ENCODE peak calls at places on chromosomes 6 and 20, in eight cellular contexts. One of them, this sample, is unnamed.

GRCh38 chr6:143973097-143973979 is 34.7 kb downstream of the PLAGL1 start:
- DNase-seq in aorta: no peak
- DNase-seq in progenitor cell of endocrine pancreas: no peak
- DNase-seq in ovary: no peak
- DNase-seq in RKO: no peak
- DNase-seq in stimulated activated CD4-positive, alpha-beta T cell treated with anti-CD3 and anti-CD28 coated beads, Interleukin-4, amount 100 ng/mL, for 48 hours: no peak
- DNase-seq in NCI-H774: no peak
- DNase-seq in Peyer's patch: no peak
- DNase-seq in this sample: no peak

GRCh38 chr6:112218563-112218962 is 35.8 kb downstream of the LAMA4 start:
- DNase-seq in aorta: peak
- DNase-seq in Peyer's patch: no peak
- DNase-seq in ovary: peak
- DNase-seq in NCI-H774: no peak
- DNase-seq in progenitor cell of endocrine pancreas: no peak
- DNase-seq in RKO: no peak
- DNase-seq in stimulated activated CD4-positive, alpha-beta T cell treated with anti-CD3 and anti-CD28 coated beads, Interleukin-4, amount 100 ng/mL, for 48 hours: no peak
- DNase-seq in this sample: no peak

GRCh38 chr6:149453597-149454340 is 31.0 kb downstream of the ZC3H12D start:
- DNase-seq in progenitor cell of endocrine pancreas: no peak
- DNase-seq in aorta: peak
- DNase-seq in RKO: no peak
- DNase-seq in Peyer's patch: no peak
- DNase-seq in stimulated activated CD4-positive, alpha-beta T cell treated with anti-CD3 and anti-CD28 coated beads, Interleukin-4, amount 100 ng/mL, for 48 hours: no peak
- DNase-seq in ovary: no peak
- DNase-seq in NCI-H774: no peak
- DNase-seq in this sample: no peak

GRCh38 chr6:158518196-158519127 is 41.4 kb upstream of the TMEM181 start:
- DNase-seq in RKO: peak
- DNase-seq in aorta: no peak
- DNase-seq in Peyer's patch: peak
- DNase-seq in NCI-H774: peak
- DNase-seq in progenitor cell of endocrine pancreas: no peak
- DNase-seq in ovary: peak
- DNase-seq in stimulated activated CD4-positive, alpha-beta T cell treated with anti-CD3 and anti-CD28 coated beads, Interleukin-4, amount 100 ng/mL, for 48 hours: peak
- DNase-seq in this sample: peak

GRCh38 chr20:2851086-2851485 is 10.5 kb downstream of the VPS16 start:
- DNase-seq in RKO: no peak
- DNase-seq in progenitor cell of endocrine pancreas: no peak
- DNase-seq in aorta: no peak
- DNase-seq in ovary: no peak
- DNase-seq in NCI-H774: no peak
- DNase-seq in Peyer's patch: no peak
- DNase-seq in stimulated activated CD4-positive, alpha-beta T cell treated with anti-CD3 and anti-CD28 coated beads, Interleukin-4, amount 100 ng/mL, for 48 hours: no peak
- DNase-seq in this sample: no peak

GRCh38 chr20:16363832-16364687 is 209.2 kb downstream of the KIF16B start:
- DNase-seq in ovary: no peak
- DNase-seq in RKO: no peak
- DNase-seq in stimulated activated CD4-positive, alpha-beta T cell treated with anti-CD3 and anti-CD28 coated beads, Interleukin-4, amount 100 ng/mL, for 48 hours: no peak
- DNase-seq in aorta: no peak
- DNase-seq in progenitor cell of endocrine pancreas: no peak
- DNase-seq in NCI-H774: no peak
- DNase-seq in Peyer's patch: no peak
- DNase-seq in this sample: no peak

GRCh38 chr6:111758608-111759293 is 114.5 kb downstream of the FYN start:
- DNase-seq in ovary: no peak
- DNase-seq in NCI-H774: no peak
- DNase-seq in progenitor cell of endocrine pancreas: no peak
- DNase-seq in Peyer's patch: no peak
- DNase-seq in RKO: no peak
- DNase-seq in aorta: no peak
- DNase-seq in stimulated activated CD4-positive, alpha-beta T cell treated with anti-CD3 and anti-CD28 coated beads, Interleukin-4, amount 100 ng/mL, for 48 hours: no peak
- DNase-seq in this sample: no peak

GRCh38 chr6:34350100-34350936 is 42.2 kb downstream of the NUDT3 start:
- DNase-seq in Peyer's patch: no peak
- DNase-seq in aorta: no peak
- DNase-seq in RKO: no peak
- DNase-seq in NCI-H774: no peak
- DNase-seq in stimulated activated CD4-positive, alpha-beta T cell treated with anti-CD3 and anti-CD28 coated beads, Interleukin-4, amount 100 ng/mL, for 48 hours: no peak
- DNase-seq in ovary: no peak
- DNase-seq in progenitor cell of endocrine pancreas: no peak
- DNase-seq in this sample: no peak

GRCh38 chr6:17706580-17707370 is at the start of gene NUP153:
- DNase-seq in stimulated activated CD4-positive, alpha-beta T cell treated with anti-CD3 and anti-CD28 coated beads, Interleukin-4, amount 100 ng/mL, for 48 hours: peak
- DNase-seq in Peyer's patch: peak
- DNase-seq in progenitor cell of endocrine pancreas: peak
- DNase-seq in NCI-H774: peak
- DNase-seq in RKO: peak
- DNase-seq in aorta: peak
- DNase-seq in ovary: peak
- DNase-seq in this sample: peak

GRCh38 chr20:46838002-46838401 is 56.6 kb upstream of the EYA2 start:
- DNase-seq in ovary: no peak
- DNase-seq in stimulated activated CD4-positive, alpha-beta T cell treated with anti-CD3 and anti-CD28 coated beads, Interleukin-4, amount 100 ng/mL, for 48 hours: no peak
- DNase-seq in progenitor cell of endocrine pancreas: no peak
- DNase-seq in RKO: no peak
- DNase-seq in Peyer's patch: no peak
- DNase-seq in aorta: no peak
- DNase-seq in NCI-H774: no peak
- DNase-seq in this sample: no peak

GRCh38 chr6:21870071-21870729 is 276.6 kb downstream of the SOX4 start:
- DNase-seq in RKO: no peak
- DNase-seq in Peyer's patch: no peak
- DNase-seq in progenitor cell of endocrine pancreas: no peak
- DNase-seq in aorta: no peak
- DNase-seq in NCI-H774: no peak
- DNase-seq in ovary: no peak
- DNase-seq in stimulated activated CD4-positive, alpha-beta T cell treated with anti-CD3 and anti-CD28 coated beads, Interleukin-4, amount 100 ng/mL, for 48 hours: no peak
- DNase-seq in this sample: no peak

GRCh38 chr20:53805895-53806384 is 212.3 kb upstream of the ZNF217 start:
- DNase-seq in NCI-H774: no peak
- DNase-seq in RKO: peak
- DNase-seq in ovary: no peak
- DNase-seq in stimulated activated CD4-positive, alpha-beta T cell treated with anti-CD3 and anti-CD28 coated beads, Interleukin-4, amount 100 ng/mL, for 48 hours: no peak
- DNase-seq in progenitor cell of endocrine pancreas: no peak
- DNase-seq in aorta: no peak
- DNase-seq in Peyer's patch: no peak
- DNase-seq in this sample: no peak

GRCh38 chr6:7669742-7670141 is 56.2 kb upstream of the BMP6 start:
- DNase-seq in progenitor cell of endocrine pancreas: no peak
- DNase-seq in Peyer's patch: no peak
- DNase-seq in ovary: no peak
- DNase-seq in NCI-H774: no peak
- DNase-seq in stimulated activated CD4-positive, alpha-beta T cell treated with anti-CD3 and anti-CD28 coated beads, Interleukin-4, amount 100 ng/mL, for 48 hours: no peak
- DNase-seq in RKO: no peak
- DNase-seq in aorta: no peak
- DNase-seq in this sample: no peak

GRCh38 chr6:25942561-25943147 is 12.2 kb upstream of the SLC17A2 start:
- DNase-seq in RKO: peak
- DNase-seq in ovary: no peak
- DNase-seq in aorta: no peak
- DNase-seq in stimulated activated CD4-positive, alpha-beta T cell treated with anti-CD3 and anti-CD28 coated beads, Interleukin-4, amount 100 ng/mL, for 48 hours: no peak
- DNase-seq in Peyer's patch: no peak
- DNase-seq in NCI-H774: peak
- DNase-seq in progenitor cell of endocrine pancreas: no peak
- DNase-seq in this sample: peak

GRCh38 chr6:77445214-77445613 is 18.1 kb downstream of the HTR1B start:
- DNase-seq in aorta: no peak
- DNase-seq in ovary: no peak
- DNase-seq in progenitor cell of endocrine pancreas: no peak
- DNase-seq in stimulated activated CD4-positive, alpha-beta T cell treated with anti-CD3 and anti-CD28 coated beads, Interleukin-4, amount 100 ng/mL, for 48 hours: no peak
- DNase-seq in RKO: no peak
- DNase-seq in NCI-H774: no peak
- DNase-seq in Peyer's patch: no peak
- DNase-seq in this sample: no peak

GRCh38 chr20:48463916-48464315 is 363.9 kb downstream of the PREX1 start:
- DNase-seq in NCI-H774: no peak
- DNase-seq in ovary: no peak
- DNase-seq in stimulated activated CD4-positive, alpha-beta T cell treated with anti-CD3 and anti-CD28 coated beads, Interleukin-4, amount 100 ng/mL, for 48 hours: no peak
- DNase-seq in RKO: peak
- DNase-seq in aorta: no peak
- DNase-seq in progenitor cell of endocrine pancreas: no peak
- DNase-seq in Peyer's patch: no peak
- DNase-seq in this sample: no peak

GRCh38 chr6:143806282-143807102 is 36.6 kb upstream of the LTV1 start:
- DNase-seq in progenitor cell of endocrine pancreas: no peak
- DNase-seq in RKO: no peak
- DNase-seq in NCI-H774: no peak
- DNase-seq in stimulated activated CD4-positive, alpha-beta T cell treated with anti-CD3 and anti-CD28 coated beads, Interleukin-4, amount 100 ng/mL, for 48 hours: peak
- DNase-seq in Peyer's patch: no peak
- DNase-seq in ovary: no peak
- DNase-seq in aorta: no peak
- DNase-seq in this sample: no peak

GRCh38 chr6:7727150-7727950 is 1.5 kb downstream of the BMP6 start:
- DNase-seq in NCI-H774: no peak
- DNase-seq in RKO: no peak
- DNase-seq in ovary: peak
- DNase-seq in aorta: peak
- DNase-seq in stimulated activated CD4-positive, alpha-beta T cell treated with anti-CD3 and anti-CD28 coated beads, Interleukin-4, amount 100 ng/mL, for 48 hours: no peak
- DNase-seq in progenitor cell of endocrine pancreas: peak
- DNase-seq in Peyer's patch: no peak
- DNase-seq in this sample: no peak

GRCh38 chr6:12283904-12284303 is 6.3 kb upstream of the EDN1 start:
- DNase-seq in stimulated activated CD4-positive, alpha-beta T cell treated with anti-CD3 and anti-CD28 coated beads, Interleukin-4, amount 100 ng/mL, for 48 hours: no peak
- DNase-seq in NCI-H774: no peak
- DNase-seq in RKO: no peak
- DNase-seq in ovary: no peak
- DNase-seq in aorta: no peak
- DNase-seq in progenitor cell of endocrine pancreas: no peak
- DNase-seq in Peyer's patch: no peak
- DNase-seq in this sample: no peak

GRCh38 chr6:161961796-161962195 is 687.9 kb upstream of the AGPAT4 start:
- DNase-seq in Peyer's patch: no peak
- DNase-seq in RKO: no peak
- DNase-seq in aorta: no peak
- DNase-seq in progenitor cell of endocrine pancreas: no peak
- DNase-seq in ovary: no peak
- DNase-seq in NCI-H774: no peak
- DNase-seq in stimulated activated CD4-positive, alpha-beta T cell treated with anti-CD3 and anti-CD28 coated beads, Interleukin-4, amount 100 ng/mL, for 48 hours: no peak
- DNase-seq in this sample: no peak

GRCh38 chr6:106581468-106581867 is 47.8 kb downstream of the RTN4IP1 start:
- DNase-seq in Peyer's patch: no peak
- DNase-seq in NCI-H774: no peak
- DNase-seq in ovary: no peak
- DNase-seq in progenitor cell of endocrine pancreas: no peak
- DNase-seq in RKO: no peak
- DNase-seq in aorta: no peak
- DNase-seq in stimulated activated CD4-positive, alpha-beta T cell treated with anti-CD3 and anti-CD28 coated beads, Interleukin-4, amount 100 ng/mL, for 48 hours: no peak
- DNase-seq in this sample: no peak

GRCh38 chr6:35475573-35475972 is 7.4 kb downstream of the RPL10A start:
- DNase-seq in aorta: no peak
- DNase-seq in NCI-H774: no peak
- DNase-seq in progenitor cell of endocrine pancreas: no peak
- DNase-seq in Peyer's patch: no peak
- DNase-seq in stimulated activated CD4-positive, alpha-beta T cell treated with anti-CD3 and anti-CD28 coated beads, Interleukin-4, amount 100 ng/mL, for 48 hours: no peak
- DNase-seq in RKO: no peak
- DNase-seq in ovary: no peak
- DNase-seq in this sample: no peak

GRCh38 chr6:163329991-163330390 is 84.5 kb upstream of the QKI start:
- DNase-seq in NCI-H774: no peak
- DNase-seq in ovary: no peak
- DNase-seq in progenitor cell of endocrine pancreas: no peak
- DNase-seq in RKO: no peak
- DNase-seq in aorta: no peak
- DNase-seq in Peyer's patch: no peak
- DNase-seq in stimulated activated CD4-positive, alpha-beta T cell treated with anti-CD3 and anti-CD28 coated beads, Interleukin-4, amount 100 ng/mL, for 48 hours: no peak
- DNase-seq in this sample: no peak

GRCh38 chr6:83884523-83884922 is 25.0 kb downstream of the CYB5R4 start:
- DNase-seq in ovary: no peak
- DNase-seq in NCI-H774: peak
- DNase-seq in stimulated activated CD4-positive, alpha-beta T cell treated with anti-CD3 and anti-CD28 coated beads, Interleukin-4, amount 100 ng/mL, for 48 hours: no peak
- DNase-seq in aorta: no peak
- DNase-seq in RKO: peak
- DNase-seq in progenitor cell of endocrine pancreas: no peak
- DNase-seq in Peyer's patch: no peak
- DNase-seq in this sample: peak

GRCh38 chr6:36757206-36757605 is 59.6 kb downstream of the RAB44 start:
- DNase-seq in ovary: no peak
- DNase-seq in RKO: no peak
- DNase-seq in aorta: no peak
- DNase-seq in NCI-H774: no peak
- DNase-seq in stimulated activated CD4-positive, alpha-beta T cell treated with anti-CD3 and anti-CD28 coated beads, Interleukin-4, amount 100 ng/mL, for 48 hours: no peak
- DNase-seq in progenitor cell of endocrine pancreas: no peak
- DNase-seq in Peyer's patch: peak
- DNase-seq in this sample: no peak

GRCh38 chr6:160795716-160796115 is 93.7 kb downstream of the PLG start:
- DNase-seq in NCI-H774: no peak
- DNase-seq in stimulated activated CD4-positive, alpha-beta T cell treated with anti-CD3 and anti-CD28 coated beads, Interleukin-4, amount 100 ng/mL, for 48 hours: no peak
- DNase-seq in progenitor cell of endocrine pancreas: no peak
- DNase-seq in Peyer's patch: no peak
- DNase-seq in ovary: no peak
- DNase-seq in RKO: peak
- DNase-seq in aorta: no peak
- DNase-seq in this sample: no peak

GRCh38 chr6:112951829-112952228 is 604.7 kb downstream of the RFPL4B start:
- DNase-seq in ovary: no peak
- DNase-seq in Peyer's patch: no peak
- DNase-seq in NCI-H774: peak
- DNase-seq in RKO: no peak
- DNase-seq in progenitor cell of endocrine pancreas: no peak
- DNase-seq in aorta: no peak
- DNase-seq in stimulated activated CD4-positive, alpha-beta T cell treated with anti-CD3 and anti-CD28 coated beads, Interleukin-4, amount 100 ng/mL, for 48 hours: no peak
- DNase-seq in this sample: no peak

GRCh38 chr20:1302578-1303541 is 26.1 kb downstream of the SDCBP2 start:
- DNase-seq in aorta: peak
- DNase-seq in ovary: no peak
- DNase-seq in stimulated activated CD4-positive, alpha-beta T cell treated with anti-CD3 and anti-CD28 coated beads, Interleukin-4, amount 100 ng/mL, for 48 hours: no peak
- DNase-seq in progenitor cell of endocrine pancreas: no peak
- DNase-seq in RKO: peak
- DNase-seq in NCI-H774: no peak
- DNase-seq in Peyer's patch: no peak
- DNase-seq in this sample: no peak

GRCh38 chr6:25971187-25971811 is 8.7 kb downstream of the TRIM38 start:
- DNase-seq in Peyer's patch: no peak
- DNase-seq in aorta: peak
- DNase-seq in stimulated activated CD4-positive, alpha-beta T cell treated with anti-CD3 and anti-CD28 coated beads, Interleukin-4, amount 100 ng/mL, for 48 hours: no peak
- DNase-seq in RKO: peak
- DNase-seq in NCI-H774: no peak
- DNase-seq in ovary: no peak
- DNase-seq in progenitor cell of endocrine pancreas: no peak
- DNase-seq in this sample: no peak

GRCh38 chr6:85143686-85144085 is 306.2 kb upstream of the NT5E start:
- DNase-seq in RKO: no peak
- DNase-seq in progenitor cell of endocrine pancreas: no peak
- DNase-seq in Peyer's patch: no peak
- DNase-seq in NCI-H774: no peak
- DNase-seq in aorta: no peak
- DNase-seq in ovary: no peak
- DNase-seq in stimulated activated CD4-positive, alpha-beta T cell treated with anti-CD3 and anti-CD28 coated beads, Interleukin-4, amount 100 ng/mL, for 48 hours: no peak
- DNase-seq in this sample: no peak

GRCh38 chr20:6533321-6533720 is 234.2 kb upstream of the BMP2 start:
- DNase-seq in Peyer's patch: no peak
- DNase-seq in RKO: no peak
- DNase-seq in NCI-H774: no peak
- DNase-seq in stimulated activated CD4-positive, alpha-beta T cell treated with anti-CD3 and anti-CD28 coated beads, Interleukin-4, amount 100 ng/mL, for 48 hours: no peak
- DNase-seq in ovary: no peak
- DNase-seq in aorta: no peak
- DNase-seq in progenitor cell of endocrine pancreas: no peak
- DNase-seq in this sample: peak

GRCh38 chr6:44470746-44471145 is 83.2 kb downstream of the CDC5L start:
- DNase-seq in RKO: no peak
- DNase-seq in progenitor cell of endocrine pancreas: no peak
- DNase-seq in stimulated activated CD4-positive, alpha-beta T cell treated with anti-CD3 and anti-CD28 coated beads, Interleukin-4, amount 100 ng/mL, for 48 hours: no peak
- DNase-seq in Peyer's patch: no peak
- DNase-seq in NCI-H774: no peak
- DNase-seq in ovary: no peak
- DNase-seq in aorta: no peak
- DNase-seq in this sample: no peak

GRCh38 chr20:51950926-51951325 is 148.6 kb upstream of the SALL4 start:
- DNase-seq in progenitor cell of endocrine pancreas: no peak
- DNase-seq in NCI-H774: no peak
- DNase-seq in RKO: no peak
- DNase-seq in Peyer's patch: no peak
- DNase-seq in ovary: no peak
- DNase-seq in aorta: no peak
- DNase-seq in stimulated activated CD4-positive, alpha-beta T cell treated with anti-CD3 and anti-CD28 coated beads, Interleukin-4, amount 100 ng/mL, for 48 hours: no peak
- DNase-seq in this sample: no peak

GRCh38 chr20:62776692-62777527 is 19.4 kb upstream of the MRGBP start:
- DNase-seq in Peyer's patch: peak
- DNase-seq in RKO: peak
- DNase-seq in ovary: no peak
- DNase-seq in NCI-H774: no peak
- DNase-seq in stimulated activated CD4-positive, alpha-beta T cell treated with anti-CD3 and anti-CD28 coated beads, Interleukin-4, amount 100 ng/mL, for 48 hours: peak
- DNase-seq in progenitor cell of endocrine pancreas: no peak
- DNase-seq in aorta: no peak
- DNase-seq in this sample: peak

This sample was measured in DMS153.